ENCODE peak calls at places on chromosomes 16 and 17, in four cellular contexts. One of them, this sample, is unnamed.

GRCh38 chr17:2695961-2696760 is 15.4 kb downstream of the CLUH start:
- DNase-seq in heart left ventricle: no peak
- DNase-seq in spleen: peak; percentile 74
- DNase-seq in tibial artery: peak; percentile 59
- DNase-seq in this sample: no peak

GRCh38 chr17:77423589-77424451 is 283.1 kb downstream of the SEC14L1 start:
- DNase-seq in heart left ventricle: peak; percentile 87
- DNase-seq in spleen: no peak
- DNase-seq in tibial artery: peak; percentile 99
- DNase-seq in this sample: no peak

GRCh38 chr17:61454095-61454931 is 2.1 kb downstream of the TBX4 start:
- DNase-seq in heart left ventricle: no peak
- DNase-seq in spleen: peak; percentile 72
- DNase-seq in tibial artery: no peak
- DNase-seq in this sample: no peak

GRCh38 chr16:9854665-9855064 is 327.6 kb downstream of the GRIN2A start:
- DNase-seq in heart left ventricle: peak; percentile 35
- DNase-seq in spleen: no peak
- DNase-seq in tibial artery: no peak
- DNase-seq in this sample: no peak

GRCh38 chr17:80718428-80718827 is 173.8 kb downstream of the RPTOR start:
- DNase-seq in heart left ventricle: no peak
- DNase-seq in spleen: no peak
- DNase-seq in tibial artery: no peak
- DNase-seq in this sample: no peak

GRCh38 chr16:54985156-54985555 is 54.5 kb downstream of the IRX5 start:
- DNase-seq in heart left ventricle: no peak
- DNase-seq in spleen: no peak
- DNase-seq in tibial artery: no peak
- DNase-seq in this sample: no peak

GRCh38 chr16:8600144-8600856 is 10.0 kb upstream of the TMEM114 start:
- DNase-seq in heart left ventricle: no peak
- DNase-seq in spleen: no peak
- DNase-seq in tibial artery: no peak
- DNase-seq in this sample: no peak

GRCh38 chr17:7132511-7133094 is 18.0 kb upstream of the ASGR2 start:
- DNase-seq in heart left ventricle: no peak
- DNase-seq in spleen: peak; percentile 66
- DNase-seq in tibial artery: no peak
- DNase-seq in this sample: peak; percentile 91

GRCh38 chr17:67027031-67027628 is 17.2 kb upstream of the CACNG1 start:
- DNase-seq in heart left ventricle: peak; percentile 42
- DNase-seq in spleen: no peak
- DNase-seq in tibial artery: no peak
- DNase-seq in this sample: no peak

GRCh38 chr16:86199182-86199581 is 300.2 kb downstream of the IRF8 start:
- DNase-seq in heart left ventricle: no peak
- DNase-seq in spleen: no peak
- DNase-seq in tibial artery: no peak
- DNase-seq in this sample: no peak

GRCh38 chr17:35345926-35346771 is 27.3 kb downstream of the SLFN11 start:
- DNase-seq in heart left ventricle: peak; percentile 89
- DNase-seq in spleen: peak; percentile 89
- DNase-seq in tibial artery: peak; percentile 84
- DNase-seq in this sample: no peak

GRCh38 chr16:67163164-67163902 is 1.2 kb upstream of the HSF4 start:
- DNase-seq in heart left ventricle: no peak
- DNase-seq in spleen: peak; percentile 78
- DNase-seq in tibial artery: peak; percentile 86
- DNase-seq in this sample: peak; percentile 73

GRCh38 chr16:49755716-49756115 is 100.2 kb downstream of the ZNF423 start:
- DNase-seq in heart left ventricle: no peak
- DNase-seq in spleen: no peak
- DNase-seq in tibial artery: no peak
- DNase-seq in this sample: no peak

GRCh38 chr16:49754495-49755290 is 101.2 kb downstream of the ZNF423 start:
- DNase-seq in heart left ventricle: peak; percentile 44
- DNase-seq in spleen: no peak
- DNase-seq in tibial artery: no peak
- DNase-seq in this sample: peak; percentile 3

GRCh38 chr16:49756971-49757743 is 98.8 kb downstream of the ZNF423 start:
- DNase-seq in heart left ventricle: no peak
- DNase-seq in spleen: no peak
- DNase-seq in tibial artery: no peak
- DNase-seq in this sample: no peak

GRCh38 chr16:49757744-49758069 is 98.2 kb downstream of the ZNF423 start:
- DNase-seq in heart left ventricle: no peak
- DNase-seq in spleen: no peak
- DNase-seq in tibial artery: no peak
- DNase-seq in this sample: no peak

DNA sequence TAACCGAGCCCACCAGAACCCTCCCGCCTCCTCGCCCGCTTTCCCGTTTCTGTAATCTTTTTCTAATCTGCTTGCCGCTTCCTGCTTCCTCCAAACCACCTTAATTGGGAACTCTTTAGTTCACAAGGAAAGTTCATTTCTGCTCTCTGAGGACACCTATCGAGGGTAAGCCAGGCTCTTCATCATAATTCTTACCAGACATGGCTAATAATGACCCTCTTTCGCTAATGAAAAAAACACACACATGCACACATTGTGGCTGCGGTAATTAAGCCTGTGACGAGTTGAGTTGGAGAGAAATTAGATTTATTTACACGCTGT is 100.7 kb downstream of the ZNF423 start:
- DNase-seq in heart left ventricle: peak; percentile 30
- DNase-seq in spleen: no peak
- DNase-seq in tibial artery: no peak
- DNase-seq in this sample: no peak
- TF ChIP-seq CTCF in heart left ventricle: peak; percentile 38
- TF ChIP-seq CTCF in spleen: no peak
- TF ChIP-seq CTCF in tibial artery: peak; percentile 36
- TF ChIP-seq CTCF in this sample: peak; percentile 10

DNA sequence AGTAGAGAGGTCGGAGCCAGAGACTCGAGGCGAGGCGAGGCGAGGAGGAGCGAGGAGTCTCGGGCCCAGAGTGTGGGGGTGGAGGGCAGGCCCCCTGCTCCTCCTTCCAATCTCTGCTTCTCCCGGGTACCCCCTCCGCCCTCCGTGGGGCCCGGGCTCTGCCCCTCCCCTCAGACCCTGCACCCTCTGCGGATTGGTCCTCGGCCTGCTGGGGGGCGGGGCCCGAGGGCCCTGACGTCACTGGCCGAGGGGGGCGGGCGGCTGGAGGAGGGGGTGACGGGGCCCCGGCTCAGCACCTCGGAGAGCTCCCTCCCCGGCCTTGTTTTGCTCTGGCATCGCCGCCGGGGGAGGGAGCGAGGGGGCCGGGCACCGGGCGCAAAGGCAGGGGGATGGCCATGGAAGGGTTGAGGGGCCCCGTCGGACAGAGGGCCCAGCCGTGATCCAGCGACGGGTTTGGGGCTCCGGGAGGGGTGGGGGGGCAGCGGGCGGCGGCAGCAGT is at the start of gene RUNDC3A:
- DNase-seq in heart left ventricle: peak; percentile 89
- DNase-seq in spleen: peak; percentile 90
- DNase-seq in tibial artery: peak; percentile 81
- DNase-seq in this sample: peak; percentile 76
- H3K4me3 ChIP-seq in heart left ventricle: peak within 1 kb of the TSS; percentile 56
- H3K4me3 ChIP-seq in spleen: peak within 1 kb of the TSS; percentile 37
- H3K4me3 ChIP-seq in tibial artery: peak within 1 kb of the TSS; percentile 35
- H3K4me3 ChIP-seq in this sample: no peak within 1 kb of the TSS

GRCh38 chr16:732936-733335 is 6.0 kb downstream of the HAGHL start:
- DNase-seq in heart left ventricle: no peak
- DNase-seq in spleen: no peak
- DNase-seq in tibial artery: peak; percentile 60
- DNase-seq in this sample: no peak

GRCh38 chr16:734981-735881 is 5.6 kb downstream of the CIAO3 start:
- DNase-seq in heart left ventricle: no peak
- DNase-seq in spleen: peak; percentile 73
- DNase-seq in tibial artery: peak; percentile 59
- DNase-seq in this sample: no peak

GRCh38 chr16:734208-734980 is 6.4 kb downstream of the CIAO3 start:
- DNase-seq in heart left ventricle: no peak
- DNase-seq in spleen: no peak
- DNase-seq in tibial artery: peak; percentile 58
- DNase-seq in this sample: no peak

GRCh38 chr16:732332-732731 is 5.4 kb downstream of the HAGHL start:
- DNase-seq in heart left ventricle: no peak
- DNase-seq in spleen: no peak
- DNase-seq in tibial artery: no peak
- DNase-seq in this sample: no peak

DNA sequence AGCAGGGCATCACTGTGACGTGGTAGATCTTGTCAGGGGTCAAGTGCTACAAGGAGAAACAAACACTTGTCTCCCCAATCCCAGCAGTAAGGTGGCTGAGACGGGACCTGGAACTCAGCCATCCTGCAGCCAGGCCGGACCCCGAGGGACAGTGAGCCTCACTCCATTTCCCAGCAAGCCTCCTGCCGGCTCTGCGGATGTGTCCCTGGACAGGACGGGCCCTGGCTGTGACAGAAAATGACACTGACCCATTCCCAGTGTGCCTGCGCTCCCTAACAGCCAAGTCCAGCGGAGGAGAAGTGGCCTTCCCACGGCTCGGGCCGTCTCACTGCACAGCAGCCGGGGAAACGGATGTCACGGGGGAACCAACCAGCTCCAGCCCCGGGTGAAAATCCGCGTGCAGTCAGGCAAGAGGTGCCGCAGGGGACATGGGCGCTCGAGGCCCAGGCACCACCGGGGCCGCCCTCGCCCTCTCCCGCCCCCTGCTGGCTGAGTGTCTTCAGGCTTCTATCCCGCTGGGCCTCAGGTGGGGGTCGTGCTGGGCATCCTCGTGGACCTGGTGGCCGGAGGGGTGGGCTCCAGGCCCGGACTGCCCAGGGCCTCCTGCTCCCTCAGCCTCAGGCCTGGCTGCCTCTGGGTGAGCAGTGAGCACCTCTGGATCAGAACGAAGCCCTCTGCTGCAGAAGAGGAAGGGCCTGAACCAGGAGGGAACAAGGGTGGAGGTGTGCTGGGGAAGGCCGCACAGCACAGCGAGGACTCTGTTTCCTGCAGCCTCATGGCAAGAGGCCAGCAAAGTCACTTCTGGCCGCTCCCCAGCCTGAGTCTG is 6.7 kb downstream of the HAGHL start:
- DNase-seq in heart left ventricle: no peak
- DNase-seq in spleen: peak; percentile 75
- DNase-seq in tibial artery: peak; percentile 62
- DNase-seq in this sample: peak; percentile 18
- TF ChIP-seq CTCF in heart left ventricle: no peak
- TF ChIP-seq CTCF in spleen: peak; percentile 59
- TF ChIP-seq CTCF in tibial artery: no peak
- TF ChIP-seq CTCF in this sample: peak; percentile 38

GRCh38 chr17:45172541-45173286 is 11.0 kb downstream of the HEXIM2 start:
- DNase-seq in heart left ventricle: peak; percentile 72
- DNase-seq in spleen: peak; percentile 88
- DNase-seq in tibial artery: peak; percentile 89
- DNase-seq in this sample: peak; percentile 57

GRCh38 chr17:45172232-45172540 is 10.5 kb downstream of the HEXIM2 start:
- DNase-seq in heart left ventricle: no peak
- DNase-seq in spleen: no peak
- DNase-seq in tibial artery: no peak
- DNase-seq in this sample: no peak

GRCh38 chr17:45170280-45170975 is 8.8 kb downstream of the HEXIM2 start:
- DNase-seq in heart left ventricle: no peak
- DNase-seq in spleen: no peak
- DNase-seq in tibial artery: no peak
- DNase-seq in this sample: no peak

GRCh38 chr17:45170976-45171337 is 9.3 kb downstream of the HEXIM2 start:
- DNase-seq in heart left ventricle: peak; percentile 67
- DNase-seq in spleen: no peak
- DNase-seq in tibial artery: peak; percentile 91
- DNase-seq in this sample: no peak

DNA sequence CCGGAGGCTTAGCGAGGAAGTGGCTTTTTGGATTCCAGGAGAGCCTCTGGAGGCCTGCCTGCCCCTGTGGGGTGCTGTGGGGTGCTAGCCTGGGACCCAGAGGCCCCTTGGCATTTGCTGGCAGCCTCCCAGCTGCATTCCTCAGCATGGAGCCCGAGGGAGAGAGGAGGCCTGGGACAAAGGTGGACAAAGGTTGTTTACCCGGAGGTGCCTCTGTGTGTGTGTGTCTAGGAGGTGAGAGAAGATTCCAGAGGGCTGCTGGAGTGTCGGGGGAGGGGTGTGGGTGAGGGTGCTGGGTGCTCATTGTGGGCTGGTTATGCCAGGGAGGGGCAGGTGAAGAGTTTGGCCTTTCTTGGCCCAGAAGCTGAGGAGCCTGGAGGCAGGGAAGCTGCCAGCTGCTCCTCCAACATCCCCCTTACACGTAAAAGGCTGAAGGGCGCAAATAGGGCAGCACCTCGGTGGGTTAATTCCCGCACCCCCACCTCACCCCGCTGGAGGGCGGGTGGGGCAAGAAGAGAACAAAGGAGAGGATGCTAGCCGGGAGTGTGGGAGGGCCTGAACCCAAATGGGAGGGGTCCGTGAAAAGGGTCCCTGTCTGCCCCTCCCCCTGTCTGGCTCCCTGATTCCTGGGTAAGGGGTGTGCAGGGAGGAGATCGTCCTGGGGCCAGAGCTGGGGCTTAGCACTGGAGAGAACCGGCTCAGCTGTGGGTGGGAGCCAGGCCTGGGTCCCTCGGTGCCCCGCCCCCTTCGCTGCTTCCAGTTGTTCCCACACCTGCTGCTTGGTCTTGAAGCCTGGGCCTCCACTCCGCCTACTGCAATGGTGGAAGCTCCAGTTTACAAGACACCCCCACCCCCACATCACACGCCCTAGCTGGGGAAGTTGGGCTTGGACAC is 9.9 kb downstream of the HEXIM2 start:
- DNase-seq in heart left ventricle: peak; percentile 16
- DNase-seq in spleen: no peak
- DNase-seq in tibial artery: peak; percentile 74
- DNase-seq in this sample: no peak
- H3K4me3 ChIP-seq in heart left ventricle: peak overlapping the region; percentile 37
- H3K4me3 ChIP-seq in spleen: no peak overlapping the region
- H3K4me3 ChIP-seq in tibial artery: peak overlapping the region; percentile 43
- H3K4me3 ChIP-seq in this sample: no peak overlapping the region

This sample was measured in GM12865.